ENCODE peak calls at places on chromosomes 11 and 22, in nine cellular contexts. I is endothelial cell, D is fibroblast of mammary gland, R is GM10248, Q is dorsolateral prefrontal cortex, Y is cardiac fibroblast, N is brain microvascular endothelial cell, O is breast epithelium, H is right lobe of liver. L is an unnamed sample.

GRCh38 chr22:18947905-18948304 is 11.8 kb upstream of the PRODH start:
- DNase-seq in Y (no peak), D (no peak), I (peak; percentile 1), N (no peak), H (peak; percentile 43), R (no peak), Q (no peak), O (peak; percentile 45), L (peak; percentile 2)

GRCh38 chr11:36288442-36289225 is 590 bp downstream of the COMMD9 start:
- DNase-seq in Y (no peak), R (no peak), I (no peak), O (no peak), Q (no peak), D (no peak), H (no peak), N (no peak), L (no peak)

GRCh38 chr11:117188620-117189081 is 10.1 kb downstream of the SIDT2 start:
- DNase-seq in O (peak; percentile 36), Q (no peak), Y (no peak), H (peak; percentile 62), I (no peak), N (no peak), R (peak; percentile 14), D (no peak), L (no peak)

GRCh38 chr11:77093987-77094840 is 8.4 kb upstream of the OMP start:
- DNase-seq in R (no peak), Y (no peak), I (no peak), N (no peak), O (no peak), D (peak; percentile 16), H (peak; percentile 42), Q (no peak), L (no peak)

GRCh38 chr11:27249208-27249509 is 113.9 kb downstream of the CCDC34 start:
- DNase-seq in H (no peak), Q (no peak), I (no peak), N (no peak), R (no peak), O (no peak), Y (no peak), D (no peak), L (no peak)

GRCh38 chr11:63937713-63938480 is 905 bp upstream of the NAA40 start:
- DNase-seq in Q (no peak), I (no peak), O (no peak), D (no peak), N (no peak), H (no peak), Y (no peak), R (no peak), L (peak; percentile 36)

GRCh38 chr11:1765871-1766718 is 2.4 kb upstream of the CTSD start:
- DNase-seq in Q (no peak), I (no peak), Y (no peak), D (no peak), H (peak; percentile 57), N (no peak), R (no peak), O (no peak), L (no peak)

GRCh38 chr22:44408227-44409192 is 89.5 kb downstream of the RTL6 start:
- DNase-seq in Y (no peak), O (peak; percentile 37), H (no peak), I (no peak), N (no peak), Q (no peak), D (no peak), R (no peak), L (no peak)

GRCh38 chr22:39176067-39176621 is 23.7 kb upstream of the CBX7 start:
- DNase-seq in H (peak; percentile 71), Y (peak; percentile 77), I (peak; percentile 80), D (peak; percentile 35), Q (no peak), O (peak; percentile 84), R (no peak), N (peak; percentile 39), L (peak; percentile 80)

GRCh38 chr22:27866136-27867091 is 52.6 kb downstream of the PITPNB start:
- DNase-seq in Q (no peak), O (no peak), R (no peak), D (peak; percentile 91), I (no peak), N (no peak), H (no peak), Y (peak; percentile 92), L (no peak)

GRCh38 chr11:117819096-117820040 is 5.2 kb downstream of the FXYD2 start:
- DNase-seq in Q (peak; percentile 69), Y (peak; percentile 79), N (peak; percentile 66), D (peak; percentile 71), I (peak; percentile 85), R (peak; percentile 55), H (peak; percentile 55), O (no peak), L (peak; percentile 78)

GRCh38 chr22:25919452-25919851 is 177.5 kb downstream of the MYO18B start:
- DNase-seq in H (no peak), Q (no peak), D (no peak), O (no peak), I (no peak), Y (no peak), R (no peak), N (no peak), L (no peak)

GRCh38 chr11:14288189-14288935 is 70.6 kb downstream of the RRAS2 start:
- DNase-seq in R (no peak), Q (no peak), D (peak; percentile 62), I (no peak), N (peak; percentile 68), H (no peak), O (no peak), Y (peak; percentile 91), L (no peak)

GRCh38 chr11:42237701-42238235 is 778.3 kb upstream of the LRRC4C start:
- DNase-seq in R (no peak), O (no peak), N (peak; percentile 72), I (no peak), Q (no peak), D (peak; percentile 74), H (no peak), Y (peak; percentile 74), L (no peak)

DNA sequence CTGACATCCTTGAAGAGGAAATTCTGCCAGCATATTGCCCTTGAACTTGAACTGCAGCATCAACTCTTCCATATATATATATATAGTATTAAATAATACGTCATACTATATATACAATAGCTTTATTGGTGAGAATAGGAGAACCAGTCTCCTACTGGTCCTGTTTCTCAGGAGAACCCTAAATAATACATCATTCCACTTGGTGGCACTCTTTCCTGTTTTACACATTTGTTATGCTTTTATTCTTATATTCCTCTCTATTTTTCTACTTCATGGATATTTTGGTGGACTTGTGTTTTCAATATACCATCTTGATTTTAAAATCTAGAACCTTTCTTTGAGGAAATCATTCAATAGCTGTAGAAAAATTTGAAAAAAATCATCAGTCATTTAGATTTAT is 193.3 kb downstream of the TRPC6 start:
- DNase-seq in D (peak; percentile 35), H (no peak), Q (no peak), R (no peak), N (peak; percentile 9), Y (peak; percentile 45), O (no peak), I (no peak), L (no peak)
- TF ChIP-seq CTCF in D (peak; percentile 38), H (peak; percentile 30), Q (peak; percentile 27), R (no peak), N (peak; percentile 16), Y (peak; percentile 15), O (no peak), I (peak; percentile 22), L (no peak)

DNA sequence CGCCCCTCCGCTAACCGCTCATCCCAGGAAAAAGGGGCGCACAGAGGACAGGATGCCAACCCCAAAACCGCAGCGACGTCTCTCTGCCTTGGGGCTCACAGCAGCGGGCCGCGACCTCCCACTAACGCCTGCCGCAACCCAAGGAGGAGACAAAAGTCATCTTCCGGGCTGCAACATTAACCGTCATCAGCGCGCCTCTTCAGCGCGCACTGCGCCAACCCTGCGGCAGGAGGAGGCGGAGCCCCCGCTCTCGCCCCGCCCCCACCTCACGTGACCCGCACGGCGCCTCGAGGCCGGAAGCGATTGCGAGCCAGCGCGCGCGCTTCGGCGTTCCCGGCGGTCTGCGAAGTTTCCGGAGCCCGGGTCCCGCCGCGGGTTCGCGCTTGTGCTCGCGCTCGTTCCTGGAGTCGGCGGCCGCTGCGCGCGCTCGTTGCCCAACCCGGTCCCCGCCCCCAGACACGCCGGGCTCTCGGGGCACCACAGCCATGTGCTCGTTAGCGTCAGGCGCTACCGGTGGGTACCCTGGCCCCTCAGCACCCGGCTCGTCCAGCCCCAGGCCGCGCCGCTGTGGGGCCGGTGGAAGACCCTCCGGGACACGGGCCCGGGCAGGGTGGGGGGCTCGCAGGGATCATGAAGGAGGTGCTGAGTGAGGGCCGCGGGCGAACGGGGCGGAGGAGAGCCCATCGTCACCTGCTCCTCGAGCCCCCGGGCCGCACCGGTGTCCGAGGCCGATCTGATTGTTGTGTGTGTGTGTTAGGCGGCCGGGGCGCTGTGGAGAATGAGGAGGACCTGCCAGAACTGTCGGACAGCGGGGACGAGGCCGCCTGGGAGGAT is at the start of gene PRMT3:
- DNase-seq in O (peak; percentile 95), Y (peak; percentile 96), H (peak; percentile 98), N (peak; percentile 91), Q (peak; percentile 89), I (peak; percentile 98), R (peak; percentile 97), D (peak; percentile 92), L (peak; percentile 97)
- TF ChIP-seq CTCF in O (peak; percentile 92), Y (no peak), H (no peak), N (no peak), Q (peak; percentile 51), I (peak; percentile 92), R (no peak), D (no peak), L (peak; percentile 86)

GRCh38 chr22:41856484-41856883 is 23.6 kb downstream of the SREBF2 start:
- DNase-seq in H (no peak), N (no peak), I (no peak), Y (no peak), O (no peak), R (no peak), Q (no peak), D (no peak), L (no peak)

GRCh38 chr22:41857160-41857859 is 24.4 kb downstream of the SREBF2 start:
- DNase-seq in N (peak; percentile 41), D (peak; percentile 84), Y (peak; percentile 75), H (no peak), Q (peak; percentile 46), O (no peak), R (peak; percentile 62), I (peak; percentile 70), L (peak; percentile 62)

GRCh38 chr22:41862530-41863266 is 29.8 kb downstream of the SREBF2 start:
- DNase-seq in Y (no peak), N (no peak), D (peak; percentile 43), H (no peak), O (no peak), Q (no peak), R (peak; percentile 75), I (no peak), L (peak; percentile 7)

GRCh38 chr22:41862160-41862529 is 29.2 kb downstream of the SREBF2 start:
- DNase-seq in Y (peak; percentile 22), N (no peak), D (peak; percentile 30), H (no peak), R (peak; percentile 70), O (no peak), I (no peak), Q (no peak), L (peak; percentile 22)

GRCh38 chr22:41857860-41858199 is 24.9 kb downstream of the SREBF2 start:
- DNase-seq in N (no peak), O (no peak), Y (no peak), R (no peak), I (no peak), H (no peak), D (no peak), Q (no peak), L (no peak)
- TF ChIP-seq CTCF in N (no peak), O (no peak), Y (no peak), R (no peak), I (no peak), H (no peak), D (no peak), Q (no peak), L (no peak)

GRCh38 chr11:40125054-40125453 is 1334.4 kb downstream of the LRRC4C start:
- DNase-seq in Q (no peak), H (no peak), O (no peak), Y (no peak), N (no peak), R (no peak), D (no peak), I (no peak), L (no peak)
- TF ChIP-seq CTCF in Q (peak; percentile 47), H (peak; percentile 20), O (no peak), Y (no peak), N (no peak), R (no peak), D (no peak), I (no peak), L (peak; percentile 44)